ENCODE peak calls at places on chromosomes 16 and 17, in eight cellular contexts. One of them, this sample, is unnamed.

GRCh38 chr16:681746-682427 is 1.7 kb downstream of the STUB1 start:
- DNase-seq in body of pancreas: peak; percentile 42
- DNase-seq in CD4-positive, alpha-beta memory T cell: no peak
- DNase-seq in fibroblast of lung: peak; percentile 32
- DNase-seq in NT2/D1: no peak
- DNase-seq in CD8-positive, alpha-beta T cell: no peak
- DNase-seq in ovary: peak; percentile 58
- DNase-seq in IMR-90: no peak
- DNase-seq in this sample: no peak

GRCh38 chr16:64362193-64362592 is 759.7 kb downstream of the CDH11 start:
- DNase-seq in NT2/D1: no peak
- DNase-seq in CD8-positive, alpha-beta T cell: no peak
- DNase-seq in ovary: no peak
- DNase-seq in CD4-positive, alpha-beta memory T cell: no peak
- DNase-seq in IMR-90: peak; percentile 52
- DNase-seq in body of pancreas: no peak
- DNase-seq in fibroblast of lung: no peak
- DNase-seq in this sample: peak; percentile 41

GRCh38 chr17:65314212-65314611 is 177.0 kb downstream of the RGS9 start:
- DNase-seq in ovary: no peak
- DNase-seq in CD4-positive, alpha-beta memory T cell: no peak
- DNase-seq in body of pancreas: no peak
- DNase-seq in NT2/D1: no peak
- DNase-seq in IMR-90: no peak
- DNase-seq in CD8-positive, alpha-beta T cell: no peak
- DNase-seq in fibroblast of lung: no peak
- DNase-seq in this sample: no peak

GRCh38 chr16:30185141-30185682 is 1.8 kb downstream of the CORO1A start:
- DNase-seq in IMR-90: no peak
- DNase-seq in NT2/D1: no peak
- DNase-seq in CD4-positive, alpha-beta memory T cell: no peak
- DNase-seq in fibroblast of lung: no peak
- DNase-seq in body of pancreas: peak; percentile 12
- DNase-seq in ovary: no peak
- DNase-seq in CD8-positive, alpha-beta T cell: no peak
- DNase-seq in this sample: no peak

GRCh38 chr17:64051153-64051552 is 30.7 kb upstream of the ICAM2 start:
- DNase-seq in NT2/D1: no peak
- DNase-seq in fibroblast of lung: no peak
- DNase-seq in body of pancreas: no peak
- DNase-seq in CD4-positive, alpha-beta memory T cell: peak; percentile 66
- DNase-seq in ovary: no peak
- DNase-seq in IMR-90: no peak
- DNase-seq in CD8-positive, alpha-beta T cell: no peak
- DNase-seq in this sample: no peak

GRCh38 chr17:2081564-2081963 is 26.7 kb downstream of the HIC1 start:
- DNase-seq in CD8-positive, alpha-beta T cell: no peak
- DNase-seq in body of pancreas: no peak
- DNase-seq in fibroblast of lung: no peak
- DNase-seq in NT2/D1: no peak
- DNase-seq in ovary: no peak
- DNase-seq in IMR-90: peak; percentile 53
- DNase-seq in CD4-positive, alpha-beta memory T cell: no peak
- DNase-seq in this sample: no peak

GRCh38 chr17:47721725-47722124 is 11.3 kb upstream of the TBX21 start:
- DNase-seq in body of pancreas: no peak
- DNase-seq in NT2/D1: no peak
- DNase-seq in fibroblast of lung: no peak
- DNase-seq in CD4-positive, alpha-beta memory T cell: no peak
- DNase-seq in CD8-positive, alpha-beta T cell: no peak
- DNase-seq in ovary: no peak
- DNase-seq in IMR-90: no peak
- DNase-seq in this sample: no peak

GRCh38 chr17:80840011-80840410 is 151.6 kb upstream of the CHMP6 start:
- DNase-seq in IMR-90: no peak
- DNase-seq in CD8-positive, alpha-beta T cell: no peak
- DNase-seq in ovary: no peak
- DNase-seq in body of pancreas: no peak
- DNase-seq in CD4-positive, alpha-beta memory T cell: no peak
- DNase-seq in fibroblast of lung: no peak
- DNase-seq in NT2/D1: no peak
- DNase-seq in this sample: no peak

GRCh38 chr16:65725156-65725845 is 603.4 kb upstream of the CDH11 start:
- DNase-seq in body of pancreas: no peak
- DNase-seq in CD8-positive, alpha-beta T cell: no peak
- DNase-seq in ovary: no peak
- DNase-seq in fibroblast of lung: no peak
- DNase-seq in NT2/D1: no peak
- DNase-seq in CD4-positive, alpha-beta memory T cell: no peak
- DNase-seq in IMR-90: peak; percentile 62
- DNase-seq in this sample: peak; percentile 36

GRCh38 chr17:15306406-15306970 is 34.9 kb downstream of the TEKT3 start:
- DNase-seq in CD8-positive, alpha-beta T cell: no peak
- DNase-seq in CD4-positive, alpha-beta memory T cell: no peak
- DNase-seq in fibroblast of lung: peak; percentile 39
- DNase-seq in IMR-90: peak; percentile 31
- DNase-seq in ovary: no peak
- DNase-seq in NT2/D1: no peak
- DNase-seq in body of pancreas: no peak
- DNase-seq in this sample: peak; percentile 20

GRCh38 chr17:21036361-21036881 is 6.4 kb downstream of the USP22 start:
- DNase-seq in IMR-90: peak; percentile 44
- DNase-seq in ovary: no peak
- DNase-seq in fibroblast of lung: no peak
- DNase-seq in body of pancreas: no peak
- DNase-seq in CD4-positive, alpha-beta memory T cell: no peak
- DNase-seq in CD8-positive, alpha-beta T cell: no peak
- DNase-seq in NT2/D1: no peak
- DNase-seq in this sample: peak; percentile 19

GRCh38 chr17:54859187-54859586 is 41.5 kb upstream of the TOM1L1 start:
- DNase-seq in CD8-positive, alpha-beta T cell: no peak
- DNase-seq in CD4-positive, alpha-beta memory T cell: no peak
- DNase-seq in body of pancreas: no peak
- DNase-seq in ovary: no peak
- DNase-seq in IMR-90: no peak
- DNase-seq in fibroblast of lung: no peak
- DNase-seq in NT2/D1: no peak
- DNase-seq in this sample: no peak

GRCh38 chr17:9767432-9767991 is 23.9 kb downstream of the DHRS7C start:
- DNase-seq in CD4-positive, alpha-beta memory T cell: no peak
- DNase-seq in CD8-positive, alpha-beta T cell: no peak
- DNase-seq in body of pancreas: no peak
- DNase-seq in fibroblast of lung: no peak
- DNase-seq in NT2/D1: no peak
- DNase-seq in ovary: no peak
- DNase-seq in IMR-90: no peak
- DNase-seq in this sample: no peak
- H3K4me1 ChIP-seq in CD4-positive, alpha-beta memory T cell: no peaks in the 10 kb centered on the region
- H3K4me1 ChIP-seq in CD8-positive, alpha-beta T cell: no peaks in the 10 kb centered on the region
- H3K4me1 ChIP-seq in body of pancreas: no peaks in the 10 kb centered on the region
- H3K4me1 ChIP-seq in fibroblast of lung: no peaks in the 10 kb centered on the region
- H3K4me1 ChIP-seq in NT2/D1: peaks cover 3% of the 10 kb centered on the region
- H3K4me1 ChIP-seq in ovary: no peaks in the 10 kb centered on the region
- H3K4me1 ChIP-seq in IMR-90: no peaks in the 10 kb centered on the region
- H3K4me1 ChIP-seq in this sample: peaks cover 14% of the 10 kb centered on the region

GRCh38 chr17:48954300-48954755 is 9.7 kb upstream of the SNF8 start:
- DNase-seq in NT2/D1: peak; percentile 33
- DNase-seq in ovary: no peak
- DNase-seq in IMR-90: peak; percentile 49
- DNase-seq in fibroblast of lung: peak; percentile 76
- DNase-seq in CD4-positive, alpha-beta memory T cell: no peak
- DNase-seq in CD8-positive, alpha-beta T cell: no peak
- DNase-seq in body of pancreas: no peak
- DNase-seq in this sample: peak; percentile 60
- H3K27me3 ChIP-seq in NT2/D1: no peaks in the 10 kb centered on the region
- H3K27me3 ChIP-seq in ovary: no peaks in the 10 kb centered on the region
- H3K27me3 ChIP-seq in IMR-90: no peaks in the 10 kb centered on the region
- H3K27me3 ChIP-seq in fibroblast of lung: no peaks in the 10 kb centered on the region
- H3K27me3 ChIP-seq in CD4-positive, alpha-beta memory T cell: no peaks in the 10 kb centered on the region
- H3K27me3 ChIP-seq in CD8-positive, alpha-beta T cell: peaks cover 5% of the 10 kb centered on the region
- H3K27me3 ChIP-seq in body of pancreas: no peaks in the 10 kb centered on the region
- H3K27me3 ChIP-seq in this sample: no peaks in the 10 kb centered on the region

GRCh38 chr16:11207646-11208045 is 48.4 kb downstream of the SOCS1 start:
- DNase-seq in ovary: no peak
- DNase-seq in fibroblast of lung: no peak
- DNase-seq in CD8-positive, alpha-beta T cell: no peak
- DNase-seq in CD4-positive, alpha-beta memory T cell: no peak
- DNase-seq in NT2/D1: no peak
- DNase-seq in body of pancreas: no peak
- DNase-seq in IMR-90: no peak
- DNase-seq in this sample: no peak
- H3K4me1 ChIP-seq in ovary: peaks cover 3% of the 10 kb centered on the region
- H3K4me1 ChIP-seq in fibroblast of lung: peaks cover 6% of the 10 kb centered on the region
- H3K4me1 ChIP-seq in CD8-positive, alpha-beta T cell: no peaks in the 10 kb centered on the region
- H3K4me1 ChIP-seq in CD4-positive, alpha-beta memory T cell: peaks cover 13% of the 10 kb centered on the region
- H3K4me1 ChIP-seq in NT2/D1: peaks cover 3% of the 10 kb centered on the region
- H3K4me1 ChIP-seq in body of pancreas: peaks cover 11% of the 10 kb centered on the region
- H3K4me1 ChIP-seq in IMR-90: peaks cover 7% of the 10 kb centered on the region
- H3K4me1 ChIP-seq in this sample: peaks cover 14% of the 10 kb centered on the region

GRCh38 chr16:3194792-3195191 is 6.8 kb downstream of the OR1F1 start:
- DNase-seq in CD4-positive, alpha-beta memory T cell: no peak
- DNase-seq in CD8-positive, alpha-beta T cell: no peak
- DNase-seq in fibroblast of lung: no peak
- DNase-seq in ovary: no peak
- DNase-seq in IMR-90: no peak
- DNase-seq in NT2/D1: no peak
- DNase-seq in body of pancreas: no peak
- DNase-seq in this sample: no peak

GRCh38 chr16:3195975-3196374 is 8.0 kb downstream of the OR1F1 start:
- DNase-seq in CD4-positive, alpha-beta memory T cell: no peak
- DNase-seq in IMR-90: no peak
- DNase-seq in NT2/D1: no peak
- DNase-seq in CD8-positive, alpha-beta T cell: no peak
- DNase-seq in fibroblast of lung: no peak
- DNase-seq in ovary: no peak
- DNase-seq in body of pancreas: no peak
- DNase-seq in this sample: no peak

GRCh38 chr16:3202903-3203539 is 15.0 kb downstream of the OR1F1 start:
- DNase-seq in ovary: no peak
- DNase-seq in NT2/D1: no peak
- DNase-seq in CD4-positive, alpha-beta memory T cell: no peak
- DNase-seq in IMR-90: peak; percentile 28
- DNase-seq in fibroblast of lung: no peak
- DNase-seq in body of pancreas: no peak
- DNase-seq in CD8-positive, alpha-beta T cell: no peak
- DNase-seq in this sample: no peak

GRCh38 chr16:3193221-3194212 is 5.5 kb downstream of the OR1F1 start:
- DNase-seq in NT2/D1: no peak
- DNase-seq in CD8-positive, alpha-beta T cell: no peak
- DNase-seq in CD4-positive, alpha-beta memory T cell: no peak
- DNase-seq in fibroblast of lung: no peak
- DNase-seq in body of pancreas: no peak
- DNase-seq in ovary: no peak
- DNase-seq in IMR-90: no peak
- DNase-seq in this sample: no peak

DNA sequence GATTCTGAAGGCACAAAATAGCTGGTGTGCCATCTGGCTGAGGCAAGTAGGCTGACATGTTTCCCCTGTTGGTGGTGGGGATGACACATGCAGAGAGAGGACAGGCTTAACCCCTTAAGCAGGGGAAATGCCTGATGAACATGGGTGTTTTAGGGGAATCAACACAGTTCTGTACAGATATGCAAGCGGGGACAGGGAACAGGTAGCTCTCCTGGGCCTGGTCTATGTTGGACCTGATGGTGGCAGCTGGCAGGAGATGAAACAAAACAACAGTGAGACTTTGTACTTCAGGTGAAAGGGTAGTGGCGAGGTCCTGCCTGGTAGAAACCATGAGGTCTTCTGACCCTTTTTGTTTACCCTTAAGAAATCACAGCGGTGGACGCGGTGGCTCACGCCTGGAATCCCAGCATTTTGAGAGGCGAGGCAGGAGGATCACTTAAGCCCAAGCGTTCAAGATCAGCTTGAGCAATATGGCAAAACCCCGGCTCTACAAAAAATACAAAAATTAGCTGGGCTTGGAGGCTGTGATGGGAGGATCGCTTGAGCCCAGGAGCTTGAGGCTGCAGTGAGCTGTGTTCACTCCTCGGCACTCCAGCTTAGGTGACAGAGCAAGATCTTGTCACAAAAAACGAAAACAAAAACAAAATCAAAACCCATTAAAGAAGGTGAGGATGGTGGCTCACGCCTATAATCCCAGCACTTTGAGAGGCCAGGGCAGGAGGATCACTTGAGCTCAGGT is 10.5 kb downstream of the OR1F1 start:
- DNase-seq in NT2/D1: no peak
- DNase-seq in fibroblast of lung: no peak
- DNase-seq in ovary: no peak
- DNase-seq in CD8-positive, alpha-beta T cell: no peak
- DNase-seq in body of pancreas: no peak
- DNase-seq in CD4-positive, alpha-beta memory T cell: no peak
- DNase-seq in IMR-90: no peak
- DNase-seq in this sample: no peak
- H3K27me3 ChIP-seq in NT2/D1: peaks cover 19% of the 10 kb centered on the region
- H3K27me3 ChIP-seq in fibroblast of lung: peaks cover 3% of the 10 kb centered on the region
- H3K27me3 ChIP-seq in ovary: no peaks in the 10 kb centered on the region
- H3K27me3 ChIP-seq in CD8-positive, alpha-beta T cell: peaks cover 17% of the 10 kb centered on the region
- H3K27me3 ChIP-seq in body of pancreas: no peaks in the 10 kb centered on the region
- H3K27me3 ChIP-seq in CD4-positive, alpha-beta memory T cell: peaks cover 18% of the 10 kb centered on the region
- H3K27me3 ChIP-seq in IMR-90: peaks cover 9% of the 10 kb centered on the region
- H3K27me3 ChIP-seq in this sample: peaks cover 22% of the 10 kb centered on the region